ENCODE peak calls at places on chromosome 17, in four cellular contexts. O is pancreas; V is stimulated activated naive CD4-positive, alpha-beta T cell; K is mammary epithelial cell. R is an unnamed sample.

GRCh38 chr17:5468075-5468473 is 708 bp downstream of the DHX33 start:
- DNase-seq in K (peak), O (no peak), V (no peak), R (no peak)

GRCh38 chr17:80463784-80464400 is 12.5 kb downstream of the NPTX1 start:
- DNase-seq in O (no peak), K (no peak), V (no peak), R (no peak)

GRCh38 chr17:8621585-8621984 is 8.9 kb downstream of the MYH10 start:
- DNase-seq in O (no peak), K (no peak), V (no peak), R (no peak)

GRCh38 chr17:10031102-10031501 is 126.0 kb upstream of the RCVRN start:
- DNase-seq in K (no peak), O (no peak), V (no peak), R (no peak)

GRCh38 chr17:74408262-74408661 is 23.6 kb upstream of the GPRC5C start:
- DNase-seq in K (peak), O (no peak), V (no peak), R (no peak)

GRCh38 chr17:7477392-7478275 is 1.8 kb downstream of the ZBTB4 start:
- DNase-seq in O (peak), V (peak), K (no peak), R (peak)

GRCh38 chr17:79294459-79295071 is 219.9 kb downstream of the ENGASE start:
- DNase-seq in O (peak), K (peak), V (no peak), R (peak)

GRCh38 chr17:60926466-60927183 is 249.0 kb downstream of the BCAS3 start:
- DNase-seq in O (no peak), K (peak), V (no peak), R (no peak)

GRCh38 chr17:79746955-79747507 is 16.3 kb downstream of the ENPP7 start:
- DNase-seq in V (peak), K (no peak), O (no peak), R (no peak)

GRCh38 chr17:68381076-68381900 is 76.0 kb downstream of the WIPI1 start:
- DNase-seq in V (no peak), O (no peak), K (peak), R (no peak)

GRCh38 chr17:60817187-60817586 is 139.5 kb downstream of the BCAS3 start:
- DNase-seq in K (peak), V (no peak), O (no peak), R (no peak)

GRCh38 chr17:14048169-14048568 is 21.1 kb upstream of the COX10 start:
- DNase-seq in V (no peak), O (no peak), K (no peak), R (no peak)

GRCh38 chr17:36705651-36706436 is 104.5 kb downstream of the MRM1 start:
- DNase-seq in V (peak), K (peak), O (peak), R (no peak)

GRCh38 chr17:75472119-75472518 is 15.7 kb downstream of the TMEM94 start:
- DNase-seq in K (peak), V (no peak), O (no peak), R (no peak)

GRCh38 chr17:27319536-27320221 is 25.8 kb downstream of the WSB1 start:
- DNase-seq in V (no peak), O (peak), K (no peak), R (peak)

GRCh38 chr17:70407501-70407900 is 238.2 kb downstream of the KCNJ2 start:
- DNase-seq in O (no peak), V (no peak), K (peak), R (no peak)

R was measured in sciatic nerve.